ENCODE peak calls at places on chromosomes 13 and 19, in seven cellular contexts. H is AG09309, E is transverse colon, P is brain microvascular endothelial cell, O is PC-9, A is AG04450, W is psoas muscle. Y is an unnamed sample.

GRCh38 chr13:44384778-44385177 is 11.2 kb downstream of the SERP2 start:
- DNase-seq in O (no peak), W (no peak), A (no peak), E (no peak), P (no peak), H (no peak), Y (no peak)

GRCh38 chr13:79491715-79492114 is 10.8 kb downstream of the NDFIP2 start:
- DNase-seq in W (no peak), A (no peak), H (peak), E (no peak), P (no peak), O (no peak), Y (no peak)

GRCh38 chr13:40777166-40777956 is 6.4 kb upstream of the MRPS31 start:
- DNase-seq in P (peak), O (peak), W (no peak), H (no peak), A (no peak), E (peak), Y (peak)

GRCh38 chr13:97226788-97227627 is 4.9 kb downstream of the MBNL2 start:
- DNase-seq in H (no peak), O (no peak), W (no peak), A (no peak), E (peak), P (no peak), Y (no peak)

GRCh38 chr13:41614671-41615519 is 157.5 kb downstream of the RGCC start:
- DNase-seq in W (no peak), P (no peak), E (no peak), A (no peak), H (no peak), O (no peak), Y (no peak)

GRCh38 chr19:17757125-17757524 is 5.8 kb downstream of the FCHO1 start:
- DNase-seq in P (peak), O (peak), E (peak), H (no peak), W (no peak), A (no peak), Y (no peak)

GRCh38 chr13:97434417-97435296 is 688 bp downstream of the RAP2A start:
- DNase-seq in P (peak), W (peak), E (peak), A (no peak), O (peak), H (no peak), Y (peak)

GRCh38 chr13:41697578-41697977 is 240.2 kb downstream of the RGCC start:
- DNase-seq in H (no peak), E (no peak), P (no peak), O (no peak), W (no peak), A (no peak), Y (no peak)

GRCh38 chr19:13887039-13887438 is 10.1 kb downstream of the NANOS3 start:
- DNase-seq in E (peak), H (no peak), O (no peak), W (no peak), P (no peak), A (no peak), Y (no peak)

GRCh38 chr19:39498262-39499081 is at the start of gene DLL3:
- DNase-seq in O (no peak), A (no peak), E (no peak), P (peak), H (no peak), W (no peak), Y (no peak)

GRCh38 chr19:10474962-10475451 is 28.1 kb downstream of the KEAP1 start:
- DNase-seq in O (no peak), H (no peak), A (no peak), W (no peak), P (no peak), E (no peak), Y (no peak)

GRCh38 chr19:48806818-48807589 is 3.8 kb downstream of the BCAT2 start:
- DNase-seq in O (no peak), H (no peak), W (peak), P (no peak), E (peak), A (no peak), Y (no peak)

GRCh38 chr13:21043898-21044297 is 17.5 kb downstream of the LATS2 start:
- DNase-seq in H (peak), A (peak), O (no peak), W (no peak), P (peak), E (no peak), Y (no peak)

GRCh38 chr13:112248406-112248760 is 127.8 kb upstream of the SPACA7 start:
- DNase-seq in W (no peak), H (no peak), A (no peak), P (no peak), O (no peak), E (no peak), Y (no peak)

GRCh38 chr19:38417544-38418506 is 8.2 kb downstream of the RASGRP4 start:
- DNase-seq in A (no peak), H (no peak), O (peak), E (peak), P (no peak), W (peak), Y (peak)

GRCh38 chr13:97496511-97496910 is 62.5 kb downstream of the RAP2A start:
- DNase-seq in O (no peak), P (no peak), A (no peak), E (no peak), W (no peak), H (no peak), Y (no peak)

GRCh38 chr13:111395511-111396393 is 75.3 kb downstream of the TEX29 start:
- DNase-seq in A (no peak), W (no peak), P (no peak), H (no peak), E (no peak), O (no peak), Y (no peak)

GRCh38 chr19:39765091-39766076 is 13.3 kb upstream of the LEUTX start:
- DNase-seq in A (no peak), P (peak), E (peak), O (peak), H (no peak), W (no peak), Y (no peak)

GRCh38 chr13:72435251-72435650 is 292.2 kb downstream of the MZT1 start:
- DNase-seq in A (no peak), W (no peak), O (no peak), E (no peak), H (no peak), P (no peak), Y (no peak)

GRCh38 chr13:24505256-24505655 is 7.3 kb downstream of the PARP4 start:
- DNase-seq in A (no peak), H (no peak), P (peak), E (no peak), W (no peak), O (no peak), Y (no peak)

GRCh38 chr19:2275588-2276428 is 6.2 kb downstream of the PEAK3 start:
- DNase-seq in E (peak), P (no peak), A (no peak), W (peak), O (no peak), H (no peak), Y (no peak)

GRCh38 chr19:55441319-55441691 is 1.8 kb downstream of the SHISA7 start:
- DNase-seq in O (no peak), E (no peak), W (no peak), H (no peak), A (no peak), P (no peak), Y (no peak)

GRCh38 chr19:58296086-58296485 is 9.1 kb upstream of the ERVK3-1 start:
- DNase-seq in A (no peak), P (no peak), W (no peak), H (peak), O (no peak), E (no peak), Y (no peak)

GRCh38 chr13:30340367-30341184 is 33.2 kb upstream of the KATNAL1 start:
- DNase-seq in A (peak), H (peak), W (peak), O (peak), E (peak), P (peak), Y (no peak)

GRCh38 chr19:54325194-54325621 is 12.2 kb upstream of the LILRA5 start:
- DNase-seq in O (peak), A (no peak), H (no peak), E (no peak), W (no peak), P (peak), Y (peak)

GRCh38 chr13:25232937-25233515 is 54.3 kb downstream of the MTMR6 start:
- DNase-seq in A (no peak), E (no peak), H (peak), W (no peak), P (no peak), O (no peak), Y (no peak)

GRCh38 chr19:36939153-36939552 is 23.0 kb downstream of the ZNF568 start:
- DNase-seq in H (no peak), O (no peak), E (no peak), P (no peak), A (no peak), W (no peak), Y (no peak)

GRCh38 chr19:55626350-55626749 is 2.0 kb upstream of the ZNF784 start:
- DNase-seq in O (no peak), W (no peak), A (no peak), H (no peak), P (no peak), E (no peak), Y (no peak)

GRCh38 chr13:66265446-66265845 is 964.7 kb downstream of the PCDH9 start:
- DNase-seq in A (no peak), E (no peak), P (peak), O (no peak), H (no peak), W (no peak), Y (no peak)

GRCh38 chr19:661427-662196 is 1.4 kb downstream of the RNF126 start:
- DNase-seq in W (no peak), H (no peak), E (peak), P (no peak), A (no peak), O (no peak), Y (no peak)

GRCh38 chr13:95437561-95437960 is 115.0 kb upstream of the CLDN10 start:
- DNase-seq in H (no peak), O (no peak), W (no peak), A (no peak), P (no peak), E (no peak), Y (no peak)

GRCh38 chr19:31421856-31422255 is 72.6 kb upstream of the TSHZ3 start:
- DNase-seq in O (no peak), A (no peak), W (no peak), P (no peak), E (no peak), H (no peak), Y (no peak)

GRCh38 chr13:66425741-66426140 is 804.4 kb downstream of the PCDH9 start:
- DNase-seq in A (no peak), O (no peak), E (no peak), P (peak), H (no peak), W (no peak), Y (no peak)

GRCh38 chr19:3547301-3547731 is 8.3 kb downstream of the TEKTIP1 start:
- DNase-seq in H (no peak), E (no peak), O (no peak), W (no peak), P (no peak), A (no peak), Y (peak)
- TF ChIP-seq CTCF in H (peak), E (no peak), O (peak), W (peak), P (peak), A (peak), Y (peak)

DNA sequence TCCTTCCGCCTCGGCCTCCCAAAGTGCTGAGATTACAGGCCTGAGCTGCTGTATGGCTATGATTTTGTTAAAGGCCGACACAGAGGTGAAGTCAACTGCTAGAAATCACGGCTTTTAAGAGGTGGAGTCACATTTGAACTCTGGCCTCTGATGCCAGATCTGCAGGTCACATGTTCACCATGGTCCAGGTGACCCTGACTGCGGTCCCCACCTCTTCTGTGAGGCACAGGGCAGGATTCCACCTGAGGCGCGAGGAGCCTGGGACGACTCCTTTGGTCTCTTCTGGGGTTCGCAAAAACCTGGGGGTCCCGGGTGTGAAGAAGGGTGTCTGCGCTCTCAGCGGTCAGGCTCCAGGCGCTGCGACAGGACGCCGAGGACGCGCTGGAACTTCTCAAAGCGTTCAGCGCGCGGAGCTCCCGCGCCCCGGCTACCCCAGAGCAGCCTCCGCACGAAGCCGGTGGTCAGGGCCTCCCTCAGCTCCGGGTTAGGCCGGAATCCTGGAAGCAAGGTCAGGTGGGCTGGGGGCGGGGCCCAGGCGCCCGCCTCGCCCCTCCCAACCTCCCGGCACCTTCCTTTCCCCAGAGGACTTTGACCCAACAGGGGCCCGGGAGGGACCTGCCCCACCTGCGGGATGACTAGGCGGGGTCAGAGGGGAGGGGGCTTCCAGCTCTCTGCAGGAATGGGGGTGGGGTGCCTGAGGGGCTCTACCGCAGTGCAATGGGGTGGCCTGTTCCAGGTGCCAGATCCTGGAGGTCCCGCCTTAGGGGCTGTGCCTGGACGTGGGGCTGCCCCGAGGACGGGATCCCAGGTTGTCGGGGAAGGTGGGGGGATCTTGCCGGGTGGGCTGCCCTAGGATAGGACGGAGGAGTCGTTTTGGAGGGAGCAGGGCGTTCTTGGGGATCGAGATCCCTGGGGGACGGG is 13.0 kb downstream of the TRIP10 start:
- DNase-seq in E (peak), W (no peak), A (no peak), H (no peak), O (no peak), P (no peak), Y (no peak)
- H3K4me3 ChIP-seq in E (peak), W (peak), A (no peak), H (peak), O (no peak), P (peak), Y (peak)

GRCh38 chr19:33241530-33242101 is 16.0 kb upstream of the SLC7A10 start:
- DNase-seq in P (no peak), W (peak), E (peak), H (no peak), A (no peak), O (no peak), Y (peak)
- TF ChIP-seq CTCF in P (peak), W (peak), E (peak), H (peak), A (peak), O (peak), Y (peak)

DNA sequence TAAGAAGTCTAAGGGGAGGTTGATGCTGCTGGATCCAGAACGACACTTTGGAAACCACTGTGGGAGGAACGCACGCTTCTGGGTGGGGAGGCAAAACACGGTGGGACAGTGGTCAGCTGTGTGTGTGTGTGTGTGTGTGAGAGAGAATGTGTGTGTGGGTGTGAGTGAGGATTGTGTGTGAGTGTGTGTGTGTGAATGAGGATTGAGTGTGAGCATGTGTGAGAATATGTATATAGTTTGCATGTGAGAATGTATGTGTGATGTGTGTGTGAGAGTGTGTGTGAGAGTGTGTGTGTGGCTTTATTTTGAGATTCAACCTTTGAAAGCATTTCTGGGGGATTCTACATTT is 444 bp upstream of the SLC15A1 start:
- DNase-seq in P (no peak), A (no peak), H (no peak), O (no peak), E (no peak), W (no peak), Y (no peak)
- H3K4me3 ChIP-seq in P (no peak), A (no peak), H (no peak), O (peak), E (peak), W (peak), Y (no peak)

DNA sequence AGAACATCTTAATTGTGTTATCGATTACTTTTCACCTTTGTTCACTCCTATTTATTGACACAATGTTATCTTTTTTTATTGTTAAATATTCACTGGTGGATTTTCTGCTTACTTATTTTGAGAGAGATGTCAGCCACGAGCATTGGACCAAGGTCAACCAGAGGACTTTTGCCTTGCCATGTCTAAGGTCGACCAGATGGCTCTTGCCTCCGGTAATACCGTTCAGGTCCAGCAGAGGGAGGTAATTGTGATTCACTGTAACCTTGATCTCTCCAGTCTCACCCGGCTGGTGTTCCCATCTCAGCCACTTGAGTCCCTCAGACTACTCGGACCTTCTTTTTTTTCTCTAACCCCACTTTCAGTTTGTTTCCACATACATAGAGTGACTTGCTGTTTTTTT is 1438.1 kb downstream of the UQCRFS1 start:
- DNase-seq in H (no peak), O (no peak), E (no peak), P (no peak), A (no peak), W (no peak), Y (no peak)
- TF ChIP-seq CTCF in H (peak), O (peak), E (no peak), P (peak), A (peak), W (no peak), Y (peak)